ENCODE peak calls at places on chromosomes 16 and 17, in five cellular contexts. O, W, U, L and C are unnamed samples.

GRCh38 chr16:47664653-47665325 is 203.7 kb downstream of the PHKB start:
- DNase-seq in O (no peak), U (no peak), W (no peak), L (no peak), C (peak)

GRCh38 chr17:16986391-16986790 is 14.5 kb upstream of the TNFRSF13B start:
- DNase-seq in U (peak), L (no peak), O (no peak), W (no peak), C (peak)

GRCh38 chr16:64317601-64318000 is 804.3 kb downstream of the CDH11 start:
- DNase-seq in O (no peak), U (no peak), L (no peak), W (no peak), C (no peak)

GRCh38 chr16:554297-554621 is 5.9 kb upstream of the PRR35 start:
- DNase-seq in U (no peak), W (no peak), O (no peak), L (no peak), C (no peak)

GRCh38 chr16:71479420-71479819 is 9.7 kb downstream of the ZNF19 start:
- DNase-seq in U (peak), O (no peak), L (no peak), W (no peak), C (peak)

GRCh38 chr16:66378739-66379570 is 12.5 kb downstream of the CDH5 start:
- DNase-seq in W (no peak), L (no peak), U (no peak), O (no peak), C (no peak)

GRCh38 chr17:9636501-9636900 is 8.8 kb upstream of the USP43 start:
- DNase-seq in W (no peak), O (no peak), U (no peak), L (no peak), C (no peak)

GRCh38 chr16:83689385-83689831 is 118.4 kb upstream of the HSBP1 start:
- DNase-seq in W (no peak), L (no peak), U (peak), O (peak), C (peak)

GRCh38 chr17:2709173-2709661 is 2.3 kb downstream of the CLUH start:
- DNase-seq in U (no peak), O (no peak), L (peak), W (no peak), C (no peak)

GRCh38 chr16:14955546-14956231 is 18.4 kb downstream of the NPIPA1 start:
- DNase-seq in W (peak), U (no peak), L (peak), O (peak), C (no peak)

GRCh38 chr16:1580956-1581355 is 30.9 kb downstream of the IFT140 start:
- DNase-seq in U (no peak), L (no peak), W (no peak), O (no peak), C (no peak)

GRCh38 chr17:75876190-75876937 is 2.0 kb downstream of the TRIM47 start:
- DNase-seq in U (no peak), O (no peak), W (peak), L (no peak), C (no peak)

GRCh38 chr17:72576289-72576759 is 455.5 kb downstream of the SOX9 start:
- DNase-seq in U (no peak), L (no peak), O (no peak), W (no peak), C (no peak)

GRCh38 chr17:49552070-49552751 is 23.5 kb upstream of the NXPH3 start:
- DNase-seq in U (no peak), O (no peak), L (no peak), W (no peak), C (no peak)

GRCh38 chr16:84054271-84054670 is 11.7 kb upstream of the SLC38A8 start:
- DNase-seq in U (no peak), O (no peak), W (peak), L (no peak), C (no peak)

GRCh38 chr17:41404024-41404651 is 6.7 kb upstream of the KRT31 start:
- DNase-seq in U (peak), L (peak), O (peak), W (no peak), C (peak)

GRCh38 chr17:34133350-34133749 is 121.7 kb upstream of the CCL2 start:
- DNase-seq in L (peak), O (peak), W (no peak), U (no peak), C (no peak)

GRCh38 chr16:68458101-68458500 is 9.8 kb upstream of the SMPD3 start:
- DNase-seq in W (no peak), U (no peak), O (no peak), L (no peak), C (no peak)

GRCh38 chr16:77190190-77190477 is 856 bp upstream of the MON1B start:
- DNase-seq in U (no peak), L (no peak), W (no peak), O (no peak), C (no peak)

GRCh38 chr17:5027921-5028320 is 7.3 kb downstream of the SLC52A1 start:
- DNase-seq in L (no peak), U (no peak), W (no peak), O (no peak), C (no peak)

GRCh38 chr16:29315046-29315445 is 91.5 kb downstream of the NPIPB11 start:
- DNase-seq in L (no peak), O (no peak), W (no peak), U (peak), C (peak)

GRCh38 chr17:4658478-4659305 is 17.2 kb upstream of the ALOX15 start:
- DNase-seq in W (no peak), O (no peak), U (peak), L (no peak), C (peak)

GRCh38 chr16:5917436-5917835 is 819.8 kb upstream of the EEF2KMT start:
- DNase-seq in O (no peak), W (no peak), L (no peak), U (no peak), C (no peak)

GRCh38 chr16:81443688-81444447 is 740 bp upstream of the CMIP start:
- DNase-seq in L (no peak), O (no peak), U (no peak), W (peak), C (no peak)

GRCh38 chr16:69699915-69700314 is 26.4 kb downstream of the NQO1 start:
- DNase-seq in W (no peak), U (no peak), L (no peak), O (no peak), C (no peak)

GRCh38 chr17:27667656-27668487 is 36.9 kb downstream of the LGALS9 start:
- DNase-seq in O (no peak), L (no peak), W (no peak), U (no peak), C (no peak)

GRCh38 chr16:935684-936083 is 35.1 kb downstream of the LMF1 start:
- DNase-seq in O (no peak), U (no peak), W (no peak), L (no peak), C (no peak)

GRCh38 chr17:45910667-45911066 is 16.3 kb downstream of the MAPT start:
- DNase-seq in W (no peak), L (no peak), U (no peak), O (no peak), C (no peak)

GRCh38 chr17:40122944-40123810 is 1.4 kb downstream of the MSL1 start:
- DNase-seq in W (peak), O (peak), L (no peak), U (peak), C (peak)
- H3K4me3 ChIP-seq in W (peak), O (peak), L (peak), U (peak), C (peak)

GRCh38 chr16:10947211-10947787 is 2.9 kb downstream of the CLEC16A start:
- DNase-seq in W (no peak), U (no peak), O (no peak), L (no peak), C (no peak)

GRCh38 chr16:10951016-10951415 is 6.7 kb downstream of the CLEC16A start:
- DNase-seq in W (no peak), U (peak), O (no peak), L (no peak), C (peak)

GRCh38 chr16:10946308-10946707 is 1.9 kb downstream of the CLEC16A start:
- DNase-seq in O (no peak), U (no peak), L (peak), W (no peak), C (no peak)

GRCh38 chr16:10950393-10950792 is 6.0 kb downstream of the CLEC16A start:
- DNase-seq in W (no peak), O (no peak), L (no peak), U (no peak), C (peak)

GRCh38 chr16:10949424-10949970 is 5.1 kb downstream of the CLEC16A start:
- DNase-seq in O (no peak), U (peak), W (no peak), L (no peak), C (no peak)
- TF ChIP-seq CTCF in O (no peak), U (peak), W (no peak), L (peak), C (no peak)

GRCh38 chr17:18124346-18125126 is 16.0 kb downstream of the MYO15A start:
- DNase-seq in O (no peak), W (no peak), U (no peak), L (no peak), C (peak)
- H3K4me3 ChIP-seq in O (no peak), W (no peak), U (no peak), L (no peak), C (no peak)

DNA sequence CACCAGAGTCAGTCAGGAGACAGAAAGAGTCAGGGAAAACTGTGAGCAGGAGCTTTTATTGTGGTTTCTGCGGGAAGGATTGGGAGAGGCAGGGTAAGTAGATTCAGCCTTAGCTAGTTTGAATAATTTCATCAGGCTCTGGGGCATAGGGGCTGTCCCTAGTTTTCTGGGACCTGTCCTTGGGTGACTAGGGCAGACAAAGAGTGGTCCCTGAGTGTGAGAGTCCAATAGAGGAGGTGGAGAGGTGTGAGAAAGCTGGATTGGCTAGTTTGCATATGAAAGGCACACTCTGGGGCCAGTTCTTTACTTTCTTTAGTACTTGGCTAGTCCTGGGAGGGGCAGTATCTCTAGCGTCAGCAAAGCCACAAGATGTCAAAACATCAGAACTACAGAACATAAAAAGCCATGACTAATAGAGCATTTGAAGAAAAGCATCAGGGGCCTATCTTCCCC is 255.6 kb downstream of the HS3ST3A1 start:
- DNase-seq in O (no peak), W (peak), U (peak), L (no peak), C (peak)
- TF ChIP-seq CTCF in O (no peak), W (no peak), U (peak), L (no peak), C (no peak)